ENCODE peak calls at places on chromosomes 7 and 10, in five cellular contexts. F is DND-41; V is NCI-H1436 treated with DMSO at 0.1 percent for 48 hours; N is hypothalamus; S is stimulated activated CD8-positive, alpha-beta memory T cell treated with anti-CD3 and anti-CD28 coated beads, Interleukin-4, amount 100 ng/mL, for 4 hours. T is an unnamed sample.

GRCh38 chr7:102432476-102433318 is 678 bp upstream of the ORAI2 start:
- DNase-seq in V (no peak), S (no peak), N (no peak), F (no peak), T (no peak)

GRCh38 chr7:140478361-140479061 is 794 bp downstream of the MKRN1 start:
- DNase-seq in V (no peak), N (peak; percentile 41), F (peak; percentile 54), S (no peak), T (peak; percentile 23)

GRCh38 chr10:94630017-94630688 is 53.4 kb upstream of the CYP2C18 start:
- DNase-seq in F (no peak), S (no peak), V (no peak), N (no peak), T (no peak)

GRCh38 chr7:74483402-74484336 is 30.0 kb downstream of the GTF2IRD1 start:
- DNase-seq in V (no peak), N (no peak), S (no peak), F (no peak), T (no peak)

GRCh38 chr10:24223953-24224352 is 15.0 kb downstream of the KIAA1217 start:
- DNase-seq in S (no peak), F (no peak), N (no peak), V (no peak), T (no peak)

GRCh38 chr10:88318803-88319202 is 264.3 kb downstream of the RNLS start:
- DNase-seq in F (no peak), N (no peak), V (no peak), S (no peak), T (no peak)

GRCh38 chr10:69645751-69646687 is 16.0 kb downstream of the FAM241B start:
- DNase-seq in N (no peak), S (no peak), F (no peak), V (no peak), T (no peak)

GRCh38 chr10:131031346-131031745 is 280.2 kb downstream of the TCERG1L start:
- DNase-seq in V (no peak), N (no peak), S (no peak), F (no peak), T (peak; percentile 43)

GRCh38 chr7:6262206-6262605 is 10.2 kb downstream of the CYTH3 start:
- DNase-seq in F (no peak), V (no peak), N (no peak), S (no peak), T (no peak)

GRCh38 chr10:15324611-15325010 is 46.5 kb downstream of the FAM171A1 start:
- DNase-seq in F (no peak), N (no peak), S (no peak), V (no peak), T (no peak)

GRCh38 chr7:71982847-71983246 is 429.3 kb downstream of the CALN1 start:
- DNase-seq in F (no peak), N (no peak), V (no peak), S (no peak), T (no peak)

GRCh38 chr10:133158756-133159610 is 1.0 kb upstream of the KNDC1 start:
- DNase-seq in N (no peak), F (no peak), S (no peak), V (no peak), T (peak; percentile 50)